ENCODE peak calls at places on chromosomes 5 and 9, in six cellular contexts. One of them, this sample, is unnamed.

GRCh38 chr5:181261320-181262085 is 560 bp upstream of the TRIM52 start:
- DNase-seq in HCT116: peak
- DNase-seq in NK-92 treated with Interleukin-12 subunit alpha and Interleukin-12 subunit beta, amount 100 ng/mL, for 24 hours: no peak
- DNase-seq in GM03348: peak
- DNase-seq in RWPE1: peak
- DNase-seq in CD4-positive, CD25-positive, alpha-beta regulatory T cell: peak
- DNase-seq in this sample: peak

GRCh38 chr5:75603421-75603820 is 7.8 kb upstream of the ANKDD1B start:
- DNase-seq in HCT116: no peak
- DNase-seq in NK-92 treated with Interleukin-12 subunit alpha and Interleukin-12 subunit beta, amount 100 ng/mL, for 24 hours: no peak
- DNase-seq in GM03348: no peak
- DNase-seq in RWPE1: peak
- DNase-seq in CD4-positive, CD25-positive, alpha-beta regulatory T cell: no peak
- DNase-seq in this sample: no peak

GRCh38 chr5:143063175-143063970 is 293.2 kb downstream of the ARHGAP26 start:
- DNase-seq in HCT116: no peak
- DNase-seq in NK-92 treated with Interleukin-12 subunit alpha and Interleukin-12 subunit beta, amount 100 ng/mL, for 24 hours: no peak
- DNase-seq in GM03348: no peak
- DNase-seq in RWPE1: no peak
- DNase-seq in CD4-positive, CD25-positive, alpha-beta regulatory T cell: no peak
- DNase-seq in this sample: no peak

GRCh38 chr9:135103931-135104639 is 16.6 kb downstream of the OLFM1 start:
- DNase-seq in HCT116: no peak
- DNase-seq in NK-92 treated with Interleukin-12 subunit alpha and Interleukin-12 subunit beta, amount 100 ng/mL, for 24 hours: no peak
- DNase-seq in GM03348: no peak
- DNase-seq in RWPE1: no peak
- DNase-seq in CD4-positive, CD25-positive, alpha-beta regulatory T cell: no peak
- DNase-seq in this sample: no peak

GRCh38 chr9:95499847-95500246 is 16.9 kb downstream of the PTCH1 start:
- DNase-seq in HCT116: no peak
- DNase-seq in NK-92 treated with Interleukin-12 subunit alpha and Interleukin-12 subunit beta, amount 100 ng/mL, for 24 hours: no peak
- DNase-seq in GM03348: no peak
- DNase-seq in RWPE1: no peak
- DNase-seq in CD4-positive, CD25-positive, alpha-beta regulatory T cell: no peak
- DNase-seq in this sample: no peak

GRCh38 chr5:141611289-141611688 is 7.5 kb downstream of the DIAPH1 start:
- DNase-seq in HCT116: no peak
- DNase-seq in NK-92 treated with Interleukin-12 subunit alpha and Interleukin-12 subunit beta, amount 100 ng/mL, for 24 hours: no peak
- DNase-seq in GM03348: no peak
- DNase-seq in RWPE1: no peak
- DNase-seq in CD4-positive, CD25-positive, alpha-beta regulatory T cell: no peak
- DNase-seq in this sample: no peak

GRCh38 chr9:33714989-33715388 is 80.4 kb upstream of the PRSS3 start:
- DNase-seq in HCT116: no peak
- DNase-seq in NK-92 treated with Interleukin-12 subunit alpha and Interleukin-12 subunit beta, amount 100 ng/mL, for 24 hours: no peak
- DNase-seq in GM03348: no peak
- DNase-seq in RWPE1: no peak
- DNase-seq in CD4-positive, CD25-positive, alpha-beta regulatory T cell: no peak
- DNase-seq in this sample: no peak

GRCh38 chr9:126723807-126724172 is 81.0 kb upstream of the ZBTB43 start:
- DNase-seq in HCT116: no peak
- DNase-seq in NK-92 treated with Interleukin-12 subunit alpha and Interleukin-12 subunit beta, amount 100 ng/mL, for 24 hours: no peak
- DNase-seq in GM03348: no peak
- DNase-seq in RWPE1: no peak
- DNase-seq in CD4-positive, CD25-positive, alpha-beta regulatory T cell: no peak
- DNase-seq in this sample: no peak

GRCh38 chr5:1497795-1498622 is 25.8 kb downstream of the LPCAT1 start:
- DNase-seq in HCT116: no peak
- DNase-seq in NK-92 treated with Interleukin-12 subunit alpha and Interleukin-12 subunit beta, amount 100 ng/mL, for 24 hours: no peak
- DNase-seq in GM03348: no peak
- DNase-seq in RWPE1: no peak
- DNase-seq in CD4-positive, CD25-positive, alpha-beta regulatory T cell: no peak
- DNase-seq in this sample: no peak

GRCh38 chr5:179906795-179907569 is 715 bp downstream of the TBC1D9B start:
- DNase-seq in HCT116: no peak
- DNase-seq in NK-92 treated with Interleukin-12 subunit alpha and Interleukin-12 subunit beta, amount 100 ng/mL, for 24 hours: no peak
- DNase-seq in GM03348: peak
- DNase-seq in RWPE1: peak
- DNase-seq in CD4-positive, CD25-positive, alpha-beta regulatory T cell: peak
- DNase-seq in this sample: peak

GRCh38 chr5:125550237-125550636 is 803.8 kb upstream of the ZNF608 start:
- DNase-seq in HCT116: no peak
- DNase-seq in NK-92 treated with Interleukin-12 subunit alpha and Interleukin-12 subunit beta, amount 100 ng/mL, for 24 hours: no peak
- DNase-seq in GM03348: no peak
- DNase-seq in RWPE1: no peak
- DNase-seq in CD4-positive, CD25-positive, alpha-beta regulatory T cell: no peak
- DNase-seq in this sample: no peak

GRCh38 chr5:43425965-43426364 is 13.8 kb upstream of the CCL28 start:
- DNase-seq in HCT116: no peak
- DNase-seq in NK-92 treated with Interleukin-12 subunit alpha and Interleukin-12 subunit beta, amount 100 ng/mL, for 24 hours: no peak
- DNase-seq in GM03348: peak
- DNase-seq in RWPE1: peak
- DNase-seq in CD4-positive, CD25-positive, alpha-beta regulatory T cell: no peak
- DNase-seq in this sample: no peak

GRCh38 chr9:5832093-5832542 is 799 bp downstream of the ERMP1 start:
- DNase-seq in HCT116: no peak
- DNase-seq in NK-92 treated with Interleukin-12 subunit alpha and Interleukin-12 subunit beta, amount 100 ng/mL, for 24 hours: no peak
- DNase-seq in GM03348: no peak
- DNase-seq in RWPE1: no peak
- DNase-seq in CD4-positive, CD25-positive, alpha-beta regulatory T cell: peak
- DNase-seq in this sample: peak

GRCh38 chr5:89043676-89044075 is 160.7 kb upstream of the MEF2C start:
- DNase-seq in HCT116: no peak
- DNase-seq in NK-92 treated with Interleukin-12 subunit alpha and Interleukin-12 subunit beta, amount 100 ng/mL, for 24 hours: no peak
- DNase-seq in GM03348: no peak
- DNase-seq in RWPE1: peak
- DNase-seq in CD4-positive, CD25-positive, alpha-beta regulatory T cell: no peak
- DNase-seq in this sample: no peak

GRCh38 chr5:178249191-178249989 is 16.8 kb upstream of the PHYKPL start:
- DNase-seq in HCT116: no peak
- DNase-seq in NK-92 treated with Interleukin-12 subunit alpha and Interleukin-12 subunit beta, amount 100 ng/mL, for 24 hours: no peak
- DNase-seq in GM03348: peak
- DNase-seq in RWPE1: peak
- DNase-seq in CD4-positive, CD25-positive, alpha-beta regulatory T cell: peak
- DNase-seq in this sample: no peak

GRCh38 chr5:146082798-146083197 is 22.6 kb downstream of the PLAC8L1 start:
- DNase-seq in HCT116: no peak
- DNase-seq in NK-92 treated with Interleukin-12 subunit alpha and Interleukin-12 subunit beta, amount 100 ng/mL, for 24 hours: no peak
- DNase-seq in GM03348: no peak
- DNase-seq in RWPE1: no peak
- DNase-seq in CD4-positive, CD25-positive, alpha-beta regulatory T cell: no peak
- DNase-seq in this sample: no peak

GRCh38 chr9:131276107-131276888 is at the start of gene FAM78A:
- DNase-seq in HCT116: no peak
- DNase-seq in NK-92 treated with Interleukin-12 subunit alpha and Interleukin-12 subunit beta, amount 100 ng/mL, for 24 hours: no peak
- DNase-seq in GM03348: peak
- DNase-seq in RWPE1: no peak
- DNase-seq in CD4-positive, CD25-positive, alpha-beta regulatory T cell: peak
- DNase-seq in this sample: peak

GRCh38 chr5:7320641-7321170 is 75.2 kb upstream of the ADCY2 start:
- DNase-seq in HCT116: no peak
- DNase-seq in NK-92 treated with Interleukin-12 subunit alpha and Interleukin-12 subunit beta, amount 100 ng/mL, for 24 hours: no peak
- DNase-seq in GM03348: peak
- DNase-seq in RWPE1: no peak
- DNase-seq in CD4-positive, CD25-positive, alpha-beta regulatory T cell: no peak
- DNase-seq in this sample: no peak

GRCh38 chr9:16543691-16544090 is 326.8 kb downstream of the BNC2 start:
- DNase-seq in HCT116: no peak
- DNase-seq in NK-92 treated with Interleukin-12 subunit alpha and Interleukin-12 subunit beta, amount 100 ng/mL, for 24 hours: no peak
- DNase-seq in GM03348: no peak
- DNase-seq in RWPE1: no peak
- DNase-seq in CD4-positive, CD25-positive, alpha-beta regulatory T cell: no peak
- DNase-seq in this sample: no peak

GRCh38 chr5:34876275-34876674 is 37.3 kb downstream of the TTC23L start:
- DNase-seq in HCT116: no peak
- DNase-seq in NK-92 treated with Interleukin-12 subunit alpha and Interleukin-12 subunit beta, amount 100 ng/mL, for 24 hours: no peak
- DNase-seq in GM03348: no peak
- DNase-seq in RWPE1: no peak
- DNase-seq in CD4-positive, CD25-positive, alpha-beta regulatory T cell: no peak
- DNase-seq in this sample: no peak

GRCh38 chr9:36992501-36993316 is 41.4 kb downstream of the PAX5 start:
- DNase-seq in HCT116: no peak
- DNase-seq in NK-92 treated with Interleukin-12 subunit alpha and Interleukin-12 subunit beta, amount 100 ng/mL, for 24 hours: no peak
- DNase-seq in GM03348: no peak
- DNase-seq in RWPE1: no peak
- DNase-seq in CD4-positive, CD25-positive, alpha-beta regulatory T cell: no peak
- DNase-seq in this sample: no peak

GRCh38 chr5:160539431-160539830 is 117.8 kb downstream of the PTTG1 start:
- DNase-seq in HCT116: no peak
- DNase-seq in NK-92 treated with Interleukin-12 subunit alpha and Interleukin-12 subunit beta, amount 100 ng/mL, for 24 hours: peak
- DNase-seq in GM03348: no peak
- DNase-seq in RWPE1: no peak
- DNase-seq in CD4-positive, CD25-positive, alpha-beta regulatory T cell: no peak
- DNase-seq in this sample: no peak

GRCh38 chr9:105257767-105258166 is 13.3 kb downstream of the SLC44A1 start:
- DNase-seq in HCT116: no peak
- DNase-seq in NK-92 treated with Interleukin-12 subunit alpha and Interleukin-12 subunit beta, amount 100 ng/mL, for 24 hours: no peak
- DNase-seq in GM03348: no peak
- DNase-seq in RWPE1: no peak
- DNase-seq in CD4-positive, CD25-positive, alpha-beta regulatory T cell: no peak
- DNase-seq in this sample: no peak

GRCh38 chr5:67908145-67908765 is 307.3 kb upstream of the PIK3R1 start:
- DNase-seq in HCT116: no peak
- DNase-seq in NK-92 treated with Interleukin-12 subunit alpha and Interleukin-12 subunit beta, amount 100 ng/mL, for 24 hours: no peak
- DNase-seq in GM03348: no peak
- DNase-seq in RWPE1: no peak
- DNase-seq in CD4-positive, CD25-positive, alpha-beta regulatory T cell: no peak
- DNase-seq in this sample: no peak

GRCh38 chr5:9207820-9208418 is 338.0 kb downstream of the SEMA5A start:
- DNase-seq in HCT116: peak
- DNase-seq in NK-92 treated with Interleukin-12 subunit alpha and Interleukin-12 subunit beta, amount 100 ng/mL, for 24 hours: no peak
- DNase-seq in GM03348: peak
- DNase-seq in RWPE1: peak
- DNase-seq in CD4-positive, CD25-positive, alpha-beta regulatory T cell: no peak
- DNase-seq in this sample: peak

GRCh38 chr5:144298658-144299057 is 128.0 kb downstream of the KCTD16 start:
- DNase-seq in HCT116: no peak
- DNase-seq in NK-92 treated with Interleukin-12 subunit alpha and Interleukin-12 subunit beta, amount 100 ng/mL, for 24 hours: no peak
- DNase-seq in GM03348: no peak
- DNase-seq in RWPE1: no peak
- DNase-seq in CD4-positive, CD25-positive, alpha-beta regulatory T cell: no peak
- DNase-seq in this sample: no peak

This sample was measured in germinal center.